ENCODE peak calls at places on chromosomes 2 and 18, in four cellular contexts. A, J, T and U are unnamed samples.

GRCh38 chr2:222518570-222519381 is 94.4 kb downstream of the SGPP2 start:
- DNase-seq in J (peak), T (no peak), A (peak), U (no peak)

GRCh38 chr2:39470580-39470979 is 33.5 kb upstream of the MAP4K3 start:
- DNase-seq in A (no peak), J (no peak), T (no peak), U (no peak)

GRCh38 chr2:105487142-105488069 is 88.6 kb upstream of the FHL2 start:
- DNase-seq in T (no peak), A (no peak), J (no peak), U (no peak)

GRCh38 chr2:64975232-64975791 is 13.9 kb upstream of the SLC1A4 start:
- DNase-seq in A (peak), J (peak), T (peak), U (no peak)

GRCh38 chr2:27664245-27664574 is 521 bp downstream of the SLC4A1AP start:
- DNase-seq in A (no peak), J (no peak), T (no peak), U (no peak)

GRCh38 chr2:29238497-29238896 is 123.3 kb downstream of the CLIP4 start:
- DNase-seq in J (peak), A (peak), T (peak), U (no peak)

GRCh38 chr2:227471924-227472264 is at the start of gene AGFG1:
- DNase-seq in T (peak), J (peak), A (peak), U (peak)

GRCh38 chr2:113167115-113167932 is 6.4 kb upstream of the PSD4 start:
- DNase-seq in J (no peak), T (no peak), A (no peak), U (no peak)

GRCh38 chr18:51734576-51734975 is 537.1 kb upstream of the MEX3C start:
- DNase-seq in A (no peak), J (no peak), T (no peak), U (no peak)

GRCh38 chr2:157891630-157892016 is 15.5 kb upstream of the ACVR1 start:
- DNase-seq in J (peak), A (no peak), T (no peak), U (no peak)

GRCh38 chr2:51368250-51368649 is 336.3 kb upstream of the NRXN1 start:
- DNase-seq in A (no peak), T (no peak), J (no peak), U (no peak)

GRCh38 chr2:239377591-239377990 is 23.2 kb downstream of the HDAC4 start:
- DNase-seq in J (no peak), T (no peak), A (no peak), U (peak)

GRCh38 chr2:21333694-21334093 is 209.9 kb downstream of the TDRD15 start:
- DNase-seq in A (no peak), T (no peak), J (no peak), U (no peak)

GRCh38 chr2:170966648-170967396 is 37.8 kb downstream of the GORASP2 start:
- DNase-seq in J (peak), A (no peak), T (no peak), U (no peak)

GRCh38 chr2:238479847-238480246 is 53.1 kb downstream of the ASB1 start:
- DNase-seq in A (no peak), T (no peak), J (no peak), U (no peak)

GRCh38 chr2:226791056-226791486 is 8.5 kb downstream of the IRS1 start:
- DNase-seq in A (no peak), T (peak), J (peak), U (no peak)

GRCh38 chr18:44857744-44858143 is 177.1 kb downstream of the SETBP1 start:
- DNase-seq in J (no peak), A (no peak), T (no peak), U (no peak)

GRCh38 chr18:13435596-13436333 is 217.2 kb downstream of the LDLRAD4 start:
- DNase-seq in J (no peak), T (peak), A (no peak), U (no peak)

GRCh38 chr2:72985891-72986683 is 68.8 kb downstream of the EMX1 start:
- DNase-seq in A (no peak), T (no peak), J (no peak), U (no peak)

GRCh38 chr2:189559579-189560272 is 20.9 kb downstream of the SLC40A1 start:
- DNase-seq in A (no peak), J (no peak), T (peak), U (no peak)

GRCh38 chr2:217905395-217905794 is 97.4 kb downstream of the TNS1 start:
- DNase-seq in J (no peak), T (no peak), A (no peak), U (peak)

GRCh38 chr2:217902281-217903141 is 100.3 kb downstream of the TNS1 start:
- DNase-seq in J (no peak), A (no peak), T (peak), U (peak)

GRCh38 chr2:217903142-217903858 is 99.5 kb downstream of the TNS1 start:
- DNase-seq in J (no peak), T (peak), A (no peak), U (no peak)

GRCh38 chr2:217904614-217904965 is 98.2 kb downstream of the TNS1 start:
- DNase-seq in J (no peak), A (no peak), T (no peak), U (no peak)

GRCh38 chr2:217903859-217904613 is 98.8 kb downstream of the TNS1 start:
- DNase-seq in J (no peak), T (peak), A (no peak), U (peak)
- TF ChIP-seq POLR2AphosphoS5 in J (no peak), T (no peak), A (no peak), U (peak)

GRCh38 chr2:232438951-232439757 is 16.8 kb upstream of the ALPI start:
- DNase-seq in A (no peak), T (peak), J (no peak), U (no peak)
- TF ChIP-seq CTCF in A (peak), T (peak), J (peak), U (peak)

GRCh38 chr18:65214456-65214855 is 536.4 kb upstream of the CDH7 start:
- DNase-seq in J (no peak), A (no peak), T (no peak), U (no peak)

GRCh38 chr18:65221736-65222135 is 529.1 kb upstream of the CDH7 start:
- DNase-seq in J (no peak), T (no peak), A (no peak), U (no peak)

GRCh38 chr18:65221115-65221514 is 529.7 kb upstream of the CDH7 start:
- DNase-seq in J (no peak), T (no peak), A (no peak), U (no peak)

DNA sequence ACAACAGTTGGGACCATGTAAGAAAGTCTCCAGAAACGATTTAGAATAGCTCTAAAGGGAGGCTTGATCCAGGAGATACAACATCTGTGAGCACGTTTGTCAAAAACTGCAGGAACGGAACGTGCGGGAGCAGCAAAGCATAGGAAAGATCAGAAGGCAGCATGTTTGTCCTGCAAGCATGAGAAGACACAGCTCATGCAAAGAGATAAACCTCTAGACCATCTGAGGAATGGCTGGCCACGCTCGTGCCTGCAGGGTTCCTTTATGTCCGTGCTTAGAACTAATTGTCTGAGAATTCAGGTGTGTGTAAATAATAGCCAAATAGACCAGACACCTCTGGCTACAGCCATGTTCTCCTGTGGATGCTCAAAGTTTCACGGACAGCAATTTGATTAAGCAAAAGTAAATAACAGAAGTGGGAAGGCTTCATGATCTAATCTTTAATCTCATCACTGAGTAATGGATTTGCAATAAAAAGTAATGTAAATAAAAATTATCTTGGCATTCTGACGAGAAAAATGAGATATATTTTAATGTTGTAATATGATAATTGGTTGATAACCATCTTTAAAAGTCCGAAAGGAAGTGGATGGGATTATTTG is 534.8 kb upstream of the CDH7 start:
- DNase-seq in T (no peak), J (peak), A (no peak), U (no peak)
- H3K27ac ChIP-seq in T (no peak), J (no peak), A (no peak), U (no peak)

DNA sequence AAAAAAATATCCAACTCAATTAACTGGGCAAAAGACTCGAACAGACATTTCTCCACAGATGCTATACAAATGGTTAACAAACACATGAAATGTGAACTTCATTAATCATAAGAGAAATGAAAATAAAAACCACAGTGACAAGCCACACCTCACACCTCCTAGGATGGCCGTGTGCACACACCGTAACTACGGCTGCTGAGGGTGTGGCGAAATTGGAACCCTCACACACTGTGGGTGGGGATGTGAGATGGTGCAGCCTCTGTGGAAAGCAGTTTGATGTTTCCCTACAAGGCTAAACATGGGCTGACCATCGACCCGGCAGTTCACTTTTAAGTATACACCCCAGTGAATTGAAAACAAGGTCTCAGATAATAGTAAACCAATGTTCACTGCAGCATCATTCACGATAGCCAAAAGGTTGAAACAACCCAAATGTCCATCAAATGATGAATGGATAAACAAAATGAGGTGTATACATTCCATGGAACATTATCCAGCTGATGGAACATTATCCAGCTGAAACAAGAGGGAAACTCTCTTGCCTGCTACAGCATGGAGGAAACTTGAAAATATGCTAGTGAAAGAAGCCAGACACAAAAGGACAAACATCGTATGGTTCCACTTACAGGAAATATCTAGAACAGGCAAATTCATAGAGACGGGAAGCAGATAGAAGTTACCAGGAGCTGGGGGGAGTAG is 32.2 kb downstream of the ZAP70 start:
- DNase-seq in A (no peak), T (no peak), J (no peak), U (no peak)
- TF ChIP-seq POLR2AphosphoS5 in A (no peak), T (no peak), J (no peak), U (no peak)

GRCh38 chr18:33757037-33757436 is 179.0 kb downstream of the ASXL3 start:
- DNase-seq in A (no peak), T (no peak), J (no peak), U (no peak)
- TF ChIP-seq CTCF in A (no peak), T (no peak), J (no peak), U (no peak)

GRCh38 chr2:127217470-127218325 is 2.4 kb downstream of the CYP27C1 start:
- DNase-seq in A (peak), T (peak), J (peak), U (no peak)

GRCh38 chr2:127219716-127220090 is 396 bp downstream of the CYP27C1 start:
- DNase-seq in T (no peak), A (no peak), J (peak), U (peak)

GRCh38 chr2:127220102-127220806 is at the start of gene CYP27C1:
- DNase-seq in A (no peak), T (peak), J (peak), U (no peak)

GRCh38 chr2:127220807-127221527 is 868 bp upstream of the CYP27C1 start:
- DNase-seq in A (no peak), J (peak), T (no peak), U (no peak)

GRCh38 chr2:127218843-127219715 is 1.0 kb downstream of the CYP27C1 start:
- DNase-seq in A (no peak), T (no peak), J (peak), U (peak)
- H3K27ac ChIP-seq in A (no peak), T (no peak), J (no peak), U (peak)

GRCh38 chr2:108314586-108315296 is 26.0 kb downstream of the SULT1C2 start:
- DNase-seq in A (no peak), T (no peak), J (no peak), U (no peak)

GRCh38 chr2:108320326-108320932 is 31.7 kb downstream of the SULT1C2 start:
- DNase-seq in A (no peak), J (no peak), T (no peak), U (no peak)

GRCh38 chr2:108316881-108317258 is 28.2 kb downstream of the SULT1C2 start:
- DNase-seq in J (no peak), A (no peak), T (no peak), U (no peak)

GRCh38 chr2:108316194-108316880 is 27.6 kb downstream of the SULT1C2 start:
- DNase-seq in J (peak), T (no peak), A (no peak), U (no peak)

GRCh38 chr2:108315408-108316193 is 26.9 kb downstream of the SULT1C2 start:
- DNase-seq in J (peak), A (no peak), T (no peak), U (no peak)
- TF ChIP-seq POLR2AphosphoS5 in J (no peak), A (no peak), T (no peak), U (no peak)